ENCODE peak calls at places on chromosomes 5 and 9, in four cellular contexts. O, W, Z and P are unnamed samples.

GRCh38 chr9:71675857-71676165 is 92.5 kb downstream of the CEMIP2 start:
- DNase-seq in O (no peak), W (no peak), Z (no peak), P (no peak)

GRCh38 chr9:129174724-129175514 is 3.1 kb downstream of the IER5L start:
- DNase-seq in O (peak; percentile 89), W (peak; percentile 88), Z (peak; percentile 69), P (peak; percentile 73)

GRCh38 chr9:129102791-129103594 is 7.6 kb downstream of the CRAT start:
- DNase-seq in O (peak; percentile 34), W (peak; percentile 40), Z (no peak), P (peak; percentile 52)

GRCh38 chr5:57316798-57317327 is 143.0 kb downstream of the GPBP1 start:
- DNase-seq in O (no peak), W (no peak), Z (no peak), P (no peak)

GRCh38 chr5:404666-405241 is 38.2 kb upstream of the EXOC3 start:
- DNase-seq in O (no peak), W (no peak), Z (no peak), P (no peak)

GRCh38 chr9:122096620-122097415 is 3.7 kb upstream of the TTLL11 start:
- DNase-seq in O (no peak), W (no peak), Z (no peak), P (no peak)

GRCh38 chr9:35563791-35564197 is 41.3 kb upstream of the TESK1 start:
- DNase-seq in O (peak; percentile 57), W (peak; percentile 49), Z (peak; percentile 33), P (peak; percentile 57)

GRCh38 chr5:56490971-56491468 is 257.9 kb upstream of the ANKRD55 start:
- DNase-seq in O (no peak), W (peak; percentile 83), Z (no peak), P (no peak)

GRCh38 chr5:104659497-104659896 is 1096.9 kb upstream of the NUDT12 start:
- DNase-seq in O (no peak), W (no peak), Z (no peak), P (no peak)

GRCh38 chr9:135526089-135526729 is 5.0 kb downstream of the LCN1 start:
- DNase-seq in O (no peak), W (no peak), Z (no peak), P (no peak)

GRCh38 chr9:115604831-115605483 is 487.0 kb upstream of the TNC start:
- DNase-seq in O (peak; percentile 5), W (no peak), Z (no peak), P (no peak)

GRCh38 chr9:97555164-97555563 is 53.7 kb downstream of the TMOD1 start:
- DNase-seq in O (peak; percentile 75), W (peak; percentile 35), Z (peak; percentile 88), P (no peak)

GRCh38 chr9:34072410-34072809 is 23.7 kb upstream of the UBAP2 start:
- DNase-seq in O (no peak), W (peak; percentile 44), Z (no peak), P (no peak)

GRCh38 chr5:155727512-155728145 is 599.3 kb upstream of the SGCD start:
- DNase-seq in O (no peak), W (peak; percentile 1), Z (no peak), P (no peak)

GRCh38 chr9:5089737-5090136 is 95.7 kb downstream of the INSL6 start:
- DNase-seq in O (no peak), W (no peak), Z (no peak), P (no peak)

GRCh38 chr5:174687503-174687902 is 36.9 kb upstream of the MSX2 start:
- DNase-seq in O (no peak), W (no peak), Z (no peak), P (no peak)

GRCh38 chr9:89666950-89667349 is 62.1 kb downstream of the GADD45G start:
- DNase-seq in O (no peak), W (no peak), Z (no peak), P (no peak)

GRCh38 chr5:76787237-76787636 is 31.6 kb upstream of the F2RL1 start:
- DNase-seq in O (peak; percentile 73), W (peak; percentile 46), Z (peak; percentile 79), P (no peak)

GRCh38 chr5:151480859-151481258 is 33.5 kb downstream of the SLC36A1 start:
- DNase-seq in O (no peak), W (no peak), Z (no peak), P (no peak)

GRCh38 chr5:142753114-142753764 is 16.9 kb upstream of the ARHGAP26 start:
- DNase-seq in O (peak; percentile 50), W (peak; percentile 97), Z (peak; percentile 71), P (no peak)

GRCh38 chr5:167096816-167097215 is 1194.6 kb upstream of the WWC1 start:
- DNase-seq in O (no peak), W (no peak), Z (no peak), P (no peak)

GRCh38 chr5:60883229-60883628 is 39.2 kb upstream of the ELOVL7 start:
- DNase-seq in O (no peak), W (no peak), Z (no peak), P (no peak)

GRCh38 chr9:86614871-86615849 is 260.9 kb upstream of the TUT7 start:
- DNase-seq in O (peak; percentile 15), W (peak; percentile 2), Z (peak; percentile 34), P (no peak)

GRCh38 chr9:136978073-136978864 is 965 bp downstream of the PTGDS start:
- DNase-seq in O (peak; percentile 89), W (peak; percentile 51), Z (peak; percentile 80), P (peak; percentile 93)

GRCh38 chr5:56056875-56057274 is 62.1 kb upstream of the IL6ST start:
- DNase-seq in O (no peak), W (no peak), Z (no peak), P (no peak)

GRCh38 chr5:175796536-175797499 is 74.6 kb upstream of the CPLX2 start:
- DNase-seq in O (peak; percentile 80), W (peak; percentile 90), Z (peak; percentile 40), P (peak; percentile 97)

GRCh38 chr5:139930406-139930805 is 112.7 kb downstream of the NRG2 start:
- DNase-seq in O (no peak), W (no peak), Z (no peak), P (no peak)

GRCh38 chr5:1009359-1010180 is 968 bp downstream of the NKD2 start:
- DNase-seq in O (no peak), W (peak; percentile 0), Z (no peak), P (peak; percentile 42)

GRCh38 chr9:114902773-114903589 is 27.4 kb downstream of the TNFSF8 start:
- DNase-seq in O (no peak), W (no peak), Z (no peak), P (no peak)

GRCh38 chr5:131763968-131764367 is 32.8 kb downstream of the FNIP1 start:
- DNase-seq in O (no peak), W (no peak), Z (no peak), P (no peak)
- TF ChIP-seq CTCF in O (no peak), W (no peak), Z (no peak), P (no peak)

GRCh38 chr5:137289856-137290255 is 209.3 kb downstream of the SPOCK1 start:
- DNase-seq in O (no peak), W (no peak), Z (no peak), P (no peak)

GRCh38 chr5:137291436-137291835 is 207.7 kb downstream of the SPOCK1 start:
- DNase-seq in O (no peak), W (no peak), Z (no peak), P (no peak)

GRCh38 chr5:137291031-137291430 is 208.1 kb downstream of the SPOCK1 start:
- DNase-seq in O (no peak), W (no peak), Z (no peak), P (no peak)

GRCh38 chr5:137294604-137295003 is 204.5 kb downstream of the SPOCK1 start:
- DNase-seq in O (no peak), W (no peak), Z (no peak), P (no peak)

GRCh38 chr5:137292461-137293025 is 206.6 kb downstream of the SPOCK1 start:
- DNase-seq in O (no peak), W (no peak), Z (no peak), P (no peak)
- TF ChIP-seq CTCF in O (no peak), W (no peak), Z (no peak), P (no peak)

GRCh38 chr5:15807861-15808260 is 307.9 kb downstream of the FBXL7 start:
- DNase-seq in O (peak; percentile 64), W (no peak), Z (peak; percentile 24), P (no peak)
- TF ChIP-seq CTCF in O (peak; percentile 54), W (no peak), Z (no peak), P (no peak)

GRCh38 chr5:75335952-75336624 is 932 bp upstream of the HMGCR start:
- DNase-seq in O (peak; percentile 24), W (peak; percentile 48), Z (peak; percentile 16), P (no peak)
- TF ChIP-seq CTCF in O (no peak), W (peak; percentile 41), Z (no peak), P (peak; percentile 4)

DNA sequence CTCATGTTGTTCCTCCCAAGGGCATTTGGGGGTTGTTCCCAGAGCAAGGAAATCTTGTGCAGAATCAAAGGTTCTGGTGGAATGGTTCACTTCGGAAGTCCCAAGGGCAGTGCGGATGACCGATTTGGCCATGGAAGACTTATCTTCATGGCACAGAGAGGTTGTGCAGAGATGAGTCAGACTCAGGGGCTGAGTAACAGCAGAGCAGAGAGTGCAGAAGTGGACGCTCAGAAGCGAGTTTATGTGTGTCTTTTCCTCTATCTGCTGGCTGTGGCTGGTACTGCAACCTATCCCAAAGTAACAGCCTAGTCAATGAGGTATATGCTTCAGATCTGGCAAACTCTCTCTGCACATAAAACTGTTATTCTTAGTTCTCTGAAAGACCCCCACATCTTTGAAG is 118.1 kb downstream of the DPYSL3 start:
- DNase-seq in O (no peak), W (peak; percentile 43), Z (peak; percentile 60), P (peak; percentile 30)
- TF ChIP-seq CTCF in O (peak; percentile 52), W (peak; percentile 54), Z (peak; percentile 50), P (peak; percentile 56)

DNA sequence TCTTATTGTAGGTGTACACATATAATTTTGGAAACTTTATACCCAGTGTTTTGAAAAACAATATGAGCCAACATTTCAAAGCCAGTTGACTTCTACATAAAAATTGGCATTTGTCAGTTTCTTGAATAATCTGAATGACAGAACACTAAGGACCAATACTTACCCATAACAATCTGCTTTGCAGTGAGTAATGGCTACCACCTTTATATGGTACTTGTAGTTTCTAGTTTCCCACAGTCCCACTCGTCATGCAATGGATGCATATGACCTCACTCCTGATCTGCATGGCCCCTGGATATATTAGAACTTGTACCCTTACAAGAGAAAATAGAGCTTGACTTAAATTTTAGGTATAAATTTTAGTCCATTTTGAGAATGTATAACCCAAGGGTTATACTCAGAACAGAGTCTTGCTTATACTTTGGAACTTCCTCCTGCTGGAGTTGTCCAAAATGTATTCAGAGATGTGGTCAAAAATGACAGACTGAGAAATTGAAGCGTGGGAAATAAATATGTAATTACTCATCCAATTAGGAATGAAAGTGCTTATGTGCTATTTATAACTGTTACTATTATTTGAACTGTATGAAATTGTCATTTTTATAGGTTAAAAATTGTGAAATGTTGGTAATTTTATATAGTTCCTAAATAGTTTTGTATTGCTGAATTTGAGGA is 19.4 kb downstream of the XRCC4 start:
- DNase-seq in O (no peak), W (no peak), Z (no peak), P (no peak)
- TF ChIP-seq CTCF in O (no peak), W (no peak), Z (no peak), P (no peak)

GRCh38 chr5:145697251-145698016 is 137.7 kb downstream of the PRELID2 start:
- DNase-seq in O (no peak), W (no peak), Z (no peak), P (peak; percentile 5)
- TF ChIP-seq CTCF in O (peak; percentile 42), W (peak; percentile 33), Z (peak; percentile 21), P (peak; percentile 31)